ENCODE peak calls at places on chromosome 1, in ten cellular contexts. W is upper lobe of right lung, U is RWPE1, S is fibroblast of pulmonary artery, D is body of pancreas, T is HepG2, Z is pancreas, N is GM12865, F is GM10248, P is keratinocyte. L is an unnamed sample.
A peak's percentile ranks its signal among the peaks of the same experiment; 100 is the strongest.

GRCh38 chr1:178931843-178932551 is 61.1 kb upstream of the ANGPTL1 start:
- DNase-seq in F (no peak), Z (no peak), W (no peak), P (no peak), D (peak; percentile 68), N (no peak), T (no peak), U (no peak), S (peak; percentile 97), L (no peak)

GRCh38 chr1:236516929-236517704 is 6.7 kb upstream of the LGALS8 start:
- DNase-seq in F (no peak), U (peak; percentile 63), W (no peak), S (peak; percentile 70), T (peak; percentile 93), P (no peak), Z (no peak), D (no peak), N (no peak), L (no peak)

GRCh38 chr1:19393051-19393450 is 80.9 kb downstream of the SLC66A1 start:
- DNase-seq in P (no peak), U (no peak), F (no peak), Z (no peak), W (no peak), S (no peak), T (no peak), N (peak; percentile 16), D (no peak), L (no peak)

GRCh38 chr1:41368801-41369200 is 7.6 kb downstream of the FOXO6 start:
- DNase-seq in N (no peak), W (no peak), Z (no peak), S (no peak), U (no peak), F (no peak), D (no peak), T (no peak), P (no peak), L (no peak)

GRCh38 chr1:157240495-157241184 is 102.4 kb upstream of the ETV3 start:
- DNase-seq in S (no peak), D (peak; percentile 94), U (no peak), T (peak; percentile 99), F (no peak), Z (peak; percentile 87), N (no peak), P (no peak), W (peak; percentile 87), L (no peak)

GRCh38 chr1:241749041-241749798 is 97.1 kb downstream of the WDR64 start:
- DNase-seq in P (no peak), N (no peak), T (no peak), D (no peak), S (peak; percentile 34), W (no peak), Z (no peak), U (peak; percentile 20), F (no peak), L (no peak)

GRCh38 chr1:5586629-5587028 is 405.6 kb downstream of the NPHP4 start:
- DNase-seq in W (no peak), Z (no peak), D (no peak), P (no peak), S (no peak), F (no peak), T (no peak), U (no peak), N (no peak), L (no peak)

GRCh38 chr1:83641828-83642443 is 357.0 kb downstream of the TTLL7 start:
- DNase-seq in U (no peak), D (no peak), S (peak; percentile 6), P (no peak), T (no peak), F (no peak), W (no peak), N (no peak), Z (no peak), L (no peak)

GRCh38 chr1:226471467-226471866 is 63.6 kb upstream of the PARP1 start:
- DNase-seq in T (no peak), N (no peak), S (no peak), W (no peak), F (no peak), P (no peak), D (no peak), Z (no peak), U (no peak), L (no peak)

GRCh38 chr1:85936470-85936869 is 220.1 kb downstream of the COL24A1 start:
- DNase-seq in N (no peak), W (no peak), U (no peak), F (no peak), T (no peak), P (no peak), Z (no peak), S (no peak), D (no peak), L (no peak)

GRCh38 chr1:60274422-60275419 is 201.2 kb upstream of the C1orf87 start:
- DNase-seq in U (no peak), F (no peak), P (no peak), N (no peak), D (peak; percentile 11), W (no peak), S (no peak), Z (peak; percentile 13), T (no peak), L (no peak)

GRCh38 chr1:235831148-235831547 is 35.6 kb downstream of the LYST start:
- DNase-seq in P (no peak), Z (no peak), D (peak; percentile 38), N (peak; percentile 75), T (no peak), F (peak; percentile 36), U (peak; percentile 8), W (no peak), S (peak; percentile 34), L (no peak)

GRCh38 chr1:214270097-214270635 is 10.8 kb upstream of the SMYD2 start:
- DNase-seq in F (no peak), Z (no peak), D (no peak), P (no peak), T (no peak), N (no peak), S (no peak), U (no peak), W (no peak), L (no peak)

GRCh38 chr1:227942021-227942715 is 5.6 kb downstream of the WNT9A start:
- DNase-seq in N (no peak), W (peak; percentile 48), F (no peak), S (no peak), Z (peak; percentile 9), T (no peak), P (no peak), D (no peak), U (no peak), L (peak; percentile 18)

GRCh38 chr1:112727716-112728115 is 12.6 kb upstream of the PPM1J start:
- DNase-seq in S (no peak), D (no peak), W (no peak), P (no peak), T (no peak), N (no peak), F (no peak), U (no peak), Z (no peak), L (no peak)

GRCh38 chr1:169460193-169460833 is 25.4 kb downstream of the SLC19A2 start:
- DNase-seq in D (no peak), W (peak; percentile 61), Z (no peak), N (no peak), T (no peak), U (peak; percentile 38), P (no peak), S (peak; percentile 29), F (no peak), L (no peak)

DNA sequence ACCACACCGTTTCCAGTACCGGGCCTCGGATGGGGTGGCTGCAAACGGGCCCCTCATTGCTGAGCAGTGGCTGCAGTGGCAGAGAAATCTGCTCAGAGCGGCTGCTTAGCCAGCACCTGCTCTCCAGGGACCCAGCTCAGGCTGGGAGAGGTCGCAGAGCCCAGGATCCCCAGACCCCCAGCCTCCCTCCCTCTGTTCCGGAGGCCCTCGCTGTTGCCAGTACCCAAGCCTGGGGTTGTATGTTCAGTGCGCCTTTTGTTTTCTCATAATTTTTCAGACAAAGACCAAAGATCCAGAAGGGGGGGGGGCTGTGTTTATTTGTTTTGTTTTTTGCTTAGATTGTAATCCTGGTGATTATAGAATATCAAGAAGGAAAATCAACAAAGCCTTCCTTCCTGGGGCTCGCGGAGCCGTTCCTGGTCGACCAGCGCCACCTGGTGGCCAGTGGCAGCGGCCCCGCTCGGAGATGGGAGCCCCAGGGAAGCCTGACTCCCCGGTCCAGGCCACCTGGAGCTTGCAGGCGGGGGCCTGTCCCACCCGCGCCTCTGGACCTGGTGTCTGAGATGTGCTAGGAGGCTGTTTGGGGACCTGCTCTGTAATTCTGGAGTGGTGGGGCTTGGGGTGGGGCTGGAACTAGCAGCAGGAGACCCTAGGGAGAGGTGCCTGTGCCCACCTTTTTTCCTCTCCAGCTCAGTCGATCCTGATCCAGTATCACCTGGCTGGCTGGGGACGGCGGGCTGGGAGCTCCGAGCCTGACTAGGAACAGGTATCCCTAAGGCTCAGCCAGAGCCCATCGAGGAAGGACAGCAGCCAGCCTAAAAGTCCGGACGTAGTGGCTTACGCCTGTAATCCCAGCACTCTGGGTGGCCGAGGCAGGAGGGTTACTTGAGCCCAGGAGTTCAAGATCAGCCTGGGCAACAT is 123.9 kb upstream of the VAMP3 start:
- DNase-seq in Z (peak; percentile 54), P (no peak), F (peak; percentile 89), S (peak; percentile 47), U (peak; percentile 91), W (peak; percentile 90), T (no peak), N (peak; percentile 59), D (peak; percentile 60), L (peak; percentile 89)
- TF ChIP-seq CTCF in Z (peak; percentile 91), P (peak; percentile 90), F (peak; percentile 98), S (peak; percentile 80), U (peak; percentile 91), W (peak; percentile 94), T (peak; percentile 88), N (peak; percentile 91), D (peak; percentile 85), L (peak; percentile 93)

DNA sequence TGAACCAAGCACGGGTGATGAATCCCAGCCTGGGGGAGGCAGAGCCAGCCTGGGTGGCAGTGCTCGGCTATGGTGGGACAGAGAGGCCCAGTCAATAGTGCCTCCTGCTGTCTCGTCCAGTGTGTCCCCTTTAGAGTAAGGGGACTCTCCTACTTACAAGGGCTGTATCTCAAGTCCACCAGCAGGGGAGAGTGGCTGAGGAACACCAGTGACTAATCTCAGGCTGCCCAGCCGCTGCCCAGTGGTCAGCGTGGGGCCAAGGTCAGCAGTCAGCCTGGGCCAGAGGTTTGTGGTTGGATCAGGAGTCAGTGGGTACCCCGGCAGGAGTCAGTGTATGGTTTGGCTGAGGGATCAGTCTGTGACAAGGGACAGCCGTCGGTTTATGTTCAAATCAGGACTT is 109.2 kb upstream of the RUNX3 start:
- DNase-seq in U (no peak), F (no peak), W (no peak), T (no peak), N (no peak), Z (no peak), P (no peak), S (no peak), D (no peak), L (no peak)
- TF ChIP-seq CTCF in U (no peak), F (no peak), W (no peak), T (peak; percentile 39), N (no peak), Z (no peak), P (no peak), S (no peak), D (no peak), L (no peak)

GRCh38 chr1:40096977-40097782 is at the start of gene PPT1:
- DNase-seq in S (peak; percentile 67), P (no peak), N (peak; percentile 79), W (peak; percentile 93), D (peak; percentile 67), F (peak; percentile 88), U (peak; percentile 77), Z (peak; percentile 77), T (peak; percentile 56), L (peak; percentile 66)
- TF ChIP-seq CTCF in S (peak; percentile 24), P (peak; percentile 2), N (peak; percentile 18), W (peak; percentile 21), D (peak; percentile 34), F (no peak), U (no peak), Z (no peak), T (peak; percentile 18), L (no peak)

GRCh38 chr1:54375331-54376084 is 30.7 kb downstream of the SSBP3 start:
- DNase-seq in Z (no peak), N (peak; percentile 42), T (no peak), F (no peak), S (no peak), D (no peak), U (no peak), P (no peak), W (no peak), L (no peak)
- TF ChIP-seq CTCF in Z (no peak), N (no peak), T (peak; percentile 16), F (no peak), S (no peak), D (no peak), U (no peak), P (peak; percentile 4), W (no peak), L (no peak)

L was measured in mesothelial cell of epicardium.